ENCODE peak calls at places on chromosomes 13 and 19, in ten cellular contexts. E, Q, X, B, J, Z, M, T, A and G are unnamed samples.

GRCh38 chr13:99894835-99895427 is 76.6 kb downstream of the ZIC5 start:
- DNase-seq in E (no peak), Q (no peak), X (no peak), B (no peak), J (no peak), Z (no peak), M (no peak), T (peak), A (no peak), G (no peak)

GRCh38 chr19:4327252-4327876 is 11.3 kb downstream of the STAP2 start:
- DNase-seq in E (peak), Q (peak), X (peak), B (no peak), J (no peak), Z (no peak), M (peak), T (peak), A (peak), G (peak)

GRCh38 chr13:30191491-30192100 is 115.8 kb downstream of the KATNAL1 start:
- DNase-seq in E (no peak), Q (peak), X (no peak), B (no peak), J (no peak), Z (no peak), M (no peak), T (no peak), A (no peak), G (no peak)

GRCh38 chr13:24187185-24187584 is 26.7 kb downstream of the SPATA13 start:
- DNase-seq in E (no peak), Q (peak), X (no peak), B (no peak), J (no peak), Z (no peak), M (no peak), T (no peak), A (no peak), G (peak)

GRCh38 chr19:27765912-27766725 is 1446.8 kb downstream of the UQCRFS1 start:
- DNase-seq in E (no peak), Q (no peak), X (no peak), B (no peak), J (no peak), Z (no peak), M (no peak), T (no peak), A (no peak), G (no peak)

GRCh38 chr13:106350208-106350607 is 185.3 kb downstream of the EFNB2 start:
- DNase-seq in E (no peak), Q (no peak), X (no peak), B (no peak), J (no peak), Z (peak), M (no peak), T (peak), A (no peak), G (no peak)

GRCh38 chr13:77465595-77466195 is 69.8 kb upstream of the SCEL start:
- DNase-seq in E (no peak), Q (no peak), X (no peak), B (no peak), J (no peak), Z (no peak), M (no peak), T (no peak), A (no peak), G (no peak)

GRCh38 chr13:23718916-23719470 is 148.8 kb downstream of the TNFRSF19 start:
- DNase-seq in E (no peak), Q (peak), X (no peak), B (no peak), J (no peak), Z (no peak), M (no peak), T (no peak), A (no peak), G (no peak)

GRCh38 chr19:42965204-42965603 is 28.2 kb upstream of the PSG7 start:
- DNase-seq in E (no peak), Q (peak), X (no peak), B (no peak), J (no peak), Z (no peak), M (no peak), T (no peak), A (no peak), G (no peak)

GRCh38 chr13:40996433-40997095 is 22.6 kb downstream of the ELF1 start:
- DNase-seq in E (no peak), Q (no peak), X (no peak), B (no peak), J (no peak), Z (no peak), M (no peak), T (no peak), A (no peak), G (no peak)

GRCh38 chr19:12784871-12785430 is 6.3 kb upstream of the JUNB start:
- DNase-seq in E (no peak), Q (peak), X (no peak), B (no peak), J (peak), Z (no peak), M (peak), T (no peak), A (no peak), G (no peak)

GRCh38 chr19:313169-313987 is 22.2 kb upstream of the PLPP2 start:
- DNase-seq in E (no peak), Q (no peak), X (no peak), B (no peak), J (no peak), Z (no peak), M (no peak), T (no peak), A (no peak), G (no peak)

GRCh38 chr19:45020071-45020470 is 18.8 kb upstream of the CLASRP start:
- DNase-seq in E (no peak), Q (no peak), X (no peak), B (no peak), J (no peak), Z (no peak), M (no peak), T (no peak), A (no peak), G (no peak)

GRCh38 chr13:110593430-110594130 is 21.8 kb upstream of the NAXD start:
- DNase-seq in E (no peak), Q (peak), X (no peak), B (no peak), J (peak), Z (peak), M (peak), T (no peak), A (no peak), G (peak)

GRCh38 chr19:43430142-43430710 is 15.5 kb downstream of the TEX101 start:
- DNase-seq in E (no peak), Q (no peak), X (no peak), B (no peak), J (no peak), Z (no peak), M (no peak), T (peak), A (no peak), G (no peak)

GRCh38 chr19:35557539-35558399 is 5.7 kb downstream of the ATP4A start:
- DNase-seq in E (no peak), Q (peak), X (peak), B (peak), J (peak), Z (peak), M (peak), T (peak), A (peak), G (peak)

GRCh38 chr13:51681037-51681678 is 96.9 kb downstream of the WDFY2 start:
- DNase-seq in E (no peak), Q (peak), X (no peak), B (no peak), J (no peak), Z (no peak), M (peak), T (no peak), A (no peak), G (no peak)

GRCh38 chr13:95192998-95193397 is 108.3 kb downstream of the ABCC4 start:
- DNase-seq in E (no peak), Q (no peak), X (no peak), B (no peak), J (no peak), Z (no peak), M (no peak), T (no peak), A (no peak), G (no peak)

GRCh38 chr13:59601993-59602392 is 561.7 kb downstream of the DIAPH3 start:
- DNase-seq in E (no peak), Q (no peak), X (no peak), B (no peak), J (no peak), Z (no peak), M (no peak), T (no peak), A (no peak), G (no peak)

GRCh38 chr19:47390533-47391488 is 28.5 kb downstream of the MEIS3 start:
- DNase-seq in E (no peak), Q (no peak), X (no peak), B (no peak), J (no peak), Z (no peak), M (no peak), T (no peak), A (no peak), G (no peak)

GRCh38 chr19:33429891-33430673 is 56.6 kb downstream of the CEBPG start:
- DNase-seq in E (no peak), Q (no peak), X (peak), B (no peak), J (no peak), Z (no peak), M (no peak), T (no peak), A (peak), G (no peak)

GRCh38 chr13:30158774-30159445 is 148.4 kb downstream of the KATNAL1 start:
- DNase-seq in E (peak), Q (peak), X (no peak), B (no peak), J (no peak), Z (no peak), M (no peak), T (no peak), A (peak), G (no peak)

GRCh38 chr19:7603919-7604318 is 8.3 kb downstream of the CAMSAP3 start:
- DNase-seq in E (no peak), Q (no peak), X (no peak), B (no peak), J (no peak), Z (no peak), M (no peak), T (no peak), A (no peak), G (no peak)

GRCh38 chr13:80469105-80469840 is 128.3 kb upstream of the SPRY2 start:
- DNase-seq in E (no peak), Q (no peak), X (no peak), B (no peak), J (no peak), Z (no peak), M (no peak), T (no peak), A (no peak), G (no peak)

GRCh38 chr19:10835089-10835753 is 791 bp downstream of the TMED1 start:
- DNase-seq in E (no peak), Q (no peak), X (no peak), B (peak), J (peak), Z (no peak), M (no peak), T (no peak), A (no peak), G (no peak)

GRCh38 chr19:1097810-1098176 is 2.6 kb upstream of the POLR2E start:
- DNase-seq in E (no peak), Q (no peak), X (peak), B (no peak), J (no peak), Z (no peak), M (peak), T (no peak), A (no peak), G (no peak)

GRCh38 chr13:30898721-30899188 is 7.3 kb upstream of the MEDAG start:
- DNase-seq in E (peak), Q (peak), X (peak), B (no peak), J (no peak), Z (no peak), M (peak), T (no peak), A (no peak), G (no peak)

GRCh38 chr13:20462533-20462915 is 63.1 kb downstream of the CRYL1 start:
- DNase-seq in E (no peak), Q (no peak), X (no peak), B (no peak), J (no peak), Z (no peak), M (no peak), T (no peak), A (no peak), G (no peak)

GRCh38 chr19:41437944-41438574 is 1.7 kb downstream of the DMAC2 start:
- DNase-seq in E (no peak), Q (no peak), X (peak), B (no peak), J (no peak), Z (no peak), M (no peak), T (no peak), A (no peak), G (no peak)

GRCh38 chr19:2083174-2083854 is 12.8 kb downstream of the MOB3A start:
- DNase-seq in E (no peak), Q (no peak), X (no peak), B (no peak), J (no peak), Z (no peak), M (no peak), T (peak), A (no peak), G (no peak)

GRCh38 chr19:18173572-18174294 is at the start of gene IFI30:
- DNase-seq in E (peak), Q (no peak), X (peak), B (peak), J (peak), Z (no peak), M (peak), T (peak), A (peak), G (peak)

GRCh38 chr13:98571955-98572662 is 4.8 kb downstream of the STK24 start:
- DNase-seq in E (no peak), Q (peak), X (peak), B (no peak), J (no peak), Z (no peak), M (no peak), T (peak), A (no peak), G (peak)
- TF ChIP-seq POLR2A in E (no peak), Q (no peak), X (no peak), B (no peak), J (no peak), Z (no peak), M (no peak), T (peak), A (no peak), G (no peak)

GRCh38 chr13:34762312-34762711 is 179.8 kb upstream of the NBEA start:
- DNase-seq in E (no peak), Q (no peak), X (no peak), B (no peak), J (no peak), Z (no peak), M (peak), T (no peak), A (no peak), G (no peak)
- TF ChIP-seq POLR2A in E (no peak), Q (no peak), X (no peak), B (no peak), J (no peak), Z (no peak), M (no peak), T (no peak), A (no peak), G (no peak)

DNA sequence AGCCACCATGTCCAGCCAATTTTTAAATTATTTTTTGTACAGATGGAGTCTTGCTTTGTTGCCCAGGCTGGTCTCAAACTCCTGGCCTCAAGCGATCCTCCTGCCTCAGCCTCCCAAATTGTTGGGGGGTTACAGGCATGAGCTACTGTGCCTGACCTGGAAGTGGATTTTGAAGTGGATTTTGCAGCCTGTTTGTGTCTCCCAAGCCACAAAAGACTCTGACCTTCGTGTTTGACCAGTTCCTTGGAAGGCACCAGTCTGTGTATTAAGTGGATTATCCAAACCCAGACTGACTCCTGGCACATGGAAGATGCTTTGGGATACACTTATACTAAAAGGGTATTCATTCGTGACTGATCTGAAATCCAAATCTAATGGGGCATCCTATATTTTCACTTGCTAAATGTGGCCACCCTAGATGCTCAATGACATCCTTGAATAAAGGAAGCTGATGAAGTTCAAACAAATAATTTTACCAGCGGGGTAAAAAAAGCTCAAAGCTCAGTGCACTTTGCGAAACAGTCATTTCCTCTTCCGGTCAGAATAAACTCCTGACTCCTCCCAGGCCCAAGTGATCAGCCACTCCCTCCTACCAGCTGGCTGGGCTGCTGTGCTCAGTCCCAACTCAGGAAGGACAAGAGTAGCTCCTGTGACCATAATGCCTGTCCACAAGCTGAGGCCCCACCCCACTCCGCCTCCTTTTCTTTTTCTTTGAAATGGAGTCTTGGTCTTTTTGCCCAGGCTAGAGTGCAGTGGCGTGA is 32.6 kb upstream of the GATAD2A start:
- DNase-seq in E (no peak), Q (peak), X (peak), B (no peak), J (no peak), Z (peak), M (peak), T (peak), A (no peak), G (peak)
- TF ChIP-seq POLR2A in E (no peak), Q (no peak), X (peak), B (peak), J (no peak), Z (no peak), M (no peak), T (peak), A (peak), G (peak)

DNA sequence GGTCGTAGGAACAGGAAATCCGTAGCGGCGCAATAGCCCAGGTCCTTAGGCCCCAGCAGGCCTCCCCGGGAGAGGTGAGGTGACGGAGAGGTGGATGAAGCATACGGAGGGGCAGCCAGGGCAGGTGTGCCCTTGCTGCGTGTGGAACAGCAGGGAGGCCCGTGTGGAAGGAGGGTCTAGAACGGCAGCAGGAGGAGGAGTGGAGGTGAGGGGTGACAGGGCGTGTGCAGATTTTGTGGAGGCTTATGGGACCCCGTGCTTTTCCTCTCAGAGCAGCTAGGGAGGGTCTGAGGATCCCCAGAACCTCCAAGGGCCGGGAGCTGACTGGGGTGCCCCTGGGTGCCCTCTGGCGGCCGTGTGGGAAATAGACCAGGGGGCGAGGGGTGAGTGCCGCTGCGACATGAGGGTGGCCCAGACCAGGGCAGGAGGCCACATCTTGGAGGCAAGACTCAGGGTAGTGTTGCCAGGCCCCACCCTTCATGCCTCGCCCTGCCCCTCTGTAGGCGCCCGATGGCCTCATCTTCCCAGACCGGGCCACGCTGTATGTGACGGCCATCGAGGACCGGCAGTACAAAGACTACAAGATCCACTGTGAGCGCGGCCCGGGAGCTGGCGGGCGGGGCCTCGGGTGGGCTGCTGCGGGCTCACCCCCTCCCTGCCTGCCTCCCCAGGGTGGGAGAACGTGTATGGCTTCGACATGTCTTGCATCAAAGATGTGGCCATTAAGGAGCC is 5.0 kb upstream of the ADM5 start:
- DNase-seq in E (no peak), Q (no peak), X (no peak), B (no peak), J (no peak), Z (no peak), M (peak), T (no peak), A (no peak), G (no peak)
- TF ChIP-seq POLR2A in E (no peak), Q (no peak), X (no peak), B (peak), J (no peak), Z (no peak), M (no peak), T (no peak), A (no peak), G (no peak)

DNA sequence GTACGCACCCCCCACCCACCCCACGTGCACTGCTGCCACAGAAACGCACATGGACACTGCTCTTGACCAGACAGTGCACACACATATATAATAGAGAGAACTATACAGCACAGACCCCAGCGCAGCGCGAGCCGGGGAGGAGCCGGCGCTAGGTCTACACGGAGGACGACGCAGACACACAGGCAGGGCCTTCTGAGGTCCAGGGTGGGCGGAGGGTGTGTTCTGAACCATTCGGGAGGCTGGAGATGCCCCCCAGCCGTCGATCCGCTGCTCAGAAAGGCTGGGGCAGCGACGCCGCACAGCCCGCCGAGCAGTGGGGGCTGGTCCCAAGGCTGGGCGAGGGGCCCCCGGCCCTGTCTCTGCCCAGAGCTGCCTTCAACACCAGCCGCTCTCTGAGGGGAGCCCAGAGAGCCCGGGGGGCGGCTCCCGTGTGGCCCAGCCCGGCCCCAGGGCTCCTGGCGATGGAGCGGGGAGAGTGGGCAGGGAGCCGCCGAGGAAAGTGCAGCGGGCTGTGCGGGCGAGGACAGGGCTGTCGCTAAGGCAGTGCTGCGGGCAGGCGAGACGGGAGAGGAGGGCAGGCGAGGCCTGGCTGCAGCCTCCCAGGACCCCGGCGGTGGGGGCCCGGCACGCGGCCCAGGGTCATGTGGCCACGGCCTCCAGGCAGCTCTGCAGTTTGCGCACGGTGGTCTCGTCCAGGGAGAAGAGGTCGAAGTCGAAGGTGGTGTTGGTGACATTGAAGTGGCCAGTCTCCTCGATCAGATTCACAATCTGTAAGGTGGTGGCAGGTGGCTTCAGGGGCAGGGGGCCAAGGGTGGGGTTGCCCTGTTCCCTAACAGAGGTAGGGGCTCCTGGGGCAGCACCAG is 67.1 kb downstream of the MLLT1 start:
- DNase-seq in E (no peak), Q (no peak), X (no peak), B (peak), J (no peak), Z (no peak), M (no peak), T (no peak), A (no peak), G (no peak)
- TF ChIP-seq POLR2A in E (no peak), Q (no peak), X (no peak), B (no peak), J (no peak), Z (no peak), M (no peak), T (no peak), A (no peak), G (no peak)

DNA sequence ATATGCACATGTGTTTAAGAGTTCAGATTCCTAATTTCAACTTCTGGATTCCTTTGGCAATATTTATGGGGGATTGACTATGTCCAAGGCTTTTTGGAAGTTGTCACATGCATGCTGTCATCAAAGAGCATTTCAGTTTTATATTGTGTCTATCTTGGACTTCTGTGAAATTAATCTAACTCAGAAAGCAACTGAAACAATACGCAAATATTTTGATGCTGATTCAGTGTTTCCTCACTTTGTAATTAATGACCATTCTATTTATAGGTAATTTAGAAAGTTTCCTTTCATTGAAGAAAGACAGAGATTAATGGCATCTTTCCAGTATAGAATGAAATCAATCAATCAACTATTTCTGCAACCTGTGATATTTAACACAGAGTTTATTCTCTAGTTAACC is 550.1 kb downstream of the PCDH9 start:
- DNase-seq in E (no peak), Q (no peak), X (no peak), B (no peak), J (no peak), Z (no peak), M (no peak), T (no peak), A (no peak), G (no peak)
- TF ChIP-seq POLR2A in E (no peak), Q (no peak), X (no peak), B (no peak), J (no peak), Z (no peak), M (no peak), T (no peak), A (no peak), G (no peak)

GRCh38 chr13:114132419-114133121 is at the start of gene RASA3:
- DNase-seq in E (peak), Q (peak), X (peak), B (peak), J (peak), Z (peak), M (peak), T (peak), A (peak), G (peak)
- TF ChIP-seq POLR2A in E (peak), Q (peak), X (peak), B (no peak), J (peak), Z (peak), M (peak), T (peak), A (peak), G (peak)